ENCODE peak calls at places on chromosomes 3 and 15, in five cellular contexts. K is epithelial cell of proximal tubule, J is GM06990, N is neural progenitor cell, C is cardiac fibroblast. V is an unnamed sample.

GRCh38 chr3:71444028-71444860 is 139.3 kb downstream of the FOXP1 start:
- DNase-seq in J (peak), K (no peak), C (peak), N (no peak), V (peak)

GRCh38 chr15:90860942-90861675 is 7.3 kb upstream of the FURIN start:
- DNase-seq in C (no peak), K (no peak), J (no peak), N (no peak), V (no peak)

GRCh38 chr3:4948395-4948794 is 30.8 kb upstream of the BHLHE40 start:
- DNase-seq in J (no peak), C (peak), K (no peak), N (no peak), V (no peak)

GRCh38 chr3:105984837-105985236 is 116.0 kb upstream of the CBLB start:
- DNase-seq in J (no peak), K (no peak), C (no peak), N (no peak), V (no peak)

GRCh38 chr3:182148360-182148759 is 436.6 kb downstream of the SOX2 start:
- DNase-seq in J (no peak), N (no peak), C (no peak), K (no peak), V (no peak)

GRCh38 chr15:98866503-98866902 is 141.1 kb downstream of the PGPEP1L start:
- DNase-seq in K (no peak), J (no peak), C (peak), N (no peak), V (no peak)

GRCh38 chr3:113629941-113630340 is 66.5 kb downstream of the USF3 start:
- DNase-seq in K (peak), J (no peak), N (peak), C (no peak), V (no peak)

GRCh38 chr15:36682091-36682490 is 102.7 kb downstream of the CDIN1 start:
- DNase-seq in J (no peak), C (peak), K (no peak), N (no peak), V (no peak)

GRCh38 chr15:36589971-36590370 is 10.5 kb downstream of the CDIN1 start:
- DNase-seq in K (no peak), C (peak), J (no peak), N (no peak), V (no peak)

GRCh38 chr15:63677778-63678177 is 80.6 kb downstream of the FBXL22 start:
- DNase-seq in C (no peak), K (no peak), N (no peak), J (no peak), V (no peak)

GRCh38 chr3:17032407-17033034 is 147.8 kb downstream of the PLCL2 start:
- DNase-seq in C (peak), K (peak), N (peak), J (no peak), V (no peak)

GRCh38 chr15:48392356-48392755 is 61.1 kb downstream of the DUT start:
- DNase-seq in N (no peak), J (no peak), K (no peak), C (no peak), V (no peak)

GRCh38 chr15:90463381-90463780 is 66.3 kb upstream of the CRTC3 start:
- DNase-seq in N (no peak), C (peak), K (peak), J (no peak), V (no peak)

GRCh38 chr15:90294601-90295269 is 29.3 kb downstream of the NGRN start:
- DNase-seq in N (no peak), C (no peak), J (no peak), K (no peak), V (no peak)

GRCh38 chr3:49009391-49009790 is 2.2 kb downstream of the WDR6 start:
- DNase-seq in K (no peak), J (no peak), N (no peak), C (no peak), V (no peak)

GRCh38 chr3:70554170-70554569 is 241.7 kb upstream of the MDFIC2 start:
- DNase-seq in N (no peak), C (peak), K (no peak), J (no peak), V (no peak)

GRCh38 chr3:88005066-88005465 is 53.7 kb downstream of the CGGBP1 start:
- DNase-seq in J (no peak), C (peak), K (no peak), N (peak), V (no peak)

GRCh38 chr3:177338697-177339219 is 141.5 kb upstream of the TBL1XR1 start:
- DNase-seq in K (no peak), J (no peak), C (peak), N (no peak), V (peak)

GRCh38 chr3:61688307-61688695 is 126.9 kb downstream of the PTPRG start:
- DNase-seq in N (peak), J (no peak), C (no peak), K (no peak), V (no peak)

GRCh38 chr3:107676469-107677309 is 153.9 kb downstream of the BBX start:
- DNase-seq in K (no peak), N (peak), C (peak), J (no peak), V (no peak)

GRCh38 chr3:17738219-17738618 is 4.2 kb downstream of the TBC1D5 start:
- DNase-seq in J (no peak), N (no peak), K (no peak), C (no peak), V (no peak)

GRCh38 chr3:31710123-31710841 is 177.6 kb downstream of the STT3B start:
- DNase-seq in K (no peak), C (peak), J (no peak), N (no peak), V (no peak)
- TF ChIP-seq CTCF in K (no peak), C (no peak), J (no peak), N (no peak), V (no peak)

GRCh38 chr15:78102741-78103140 is 10.4 kb downstream of the SH2D7 start:
- DNase-seq in K (no peak), J (no peak), N (no peak), C (no peak), V (no peak)
- TF ChIP-seq CTCF in K (no peak), J (no peak), N (no peak), C (no peak), V (no peak)

GRCh38 chr3:50885491-50885890 is 210.8 kb downstream of the DOCK3 start:
- DNase-seq in J (no peak), N (peak), C (no peak), K (no peak), V (no peak)
- TF ChIP-seq CTCF in J (peak), N (peak), C (no peak), K (peak), V (no peak)

GRCh38 chr15:93570571-93570970 is 481.6 kb upstream of the RGMA start:
- DNase-seq in K (no peak), N (no peak), J (no peak), C (no peak), V (no peak)

GRCh38 chr15:93563218-93563617 is 474.2 kb upstream of the RGMA start:
- DNase-seq in K (peak), J (no peak), N (no peak), C (no peak), V (no peak)

GRCh38 chr15:93562752-93563151 is 473.7 kb upstream of the RGMA start:
- DNase-seq in K (peak), N (no peak), J (no peak), C (no peak), V (no peak)

GRCh38 chr15:93566777-93567176 is 477.8 kb upstream of the RGMA start:
- DNase-seq in J (no peak), C (no peak), K (no peak), N (no peak), V (no peak)
- TF ChIP-seq CTCF in J (no peak), C (no peak), K (peak), N (no peak), V (no peak)

GRCh38 chr3:124923833-124924232 is 10.7 kb downstream of the MUC13 start:
- DNase-seq in C (peak), N (no peak), J (no peak), K (no peak), V (no peak)
- TF ChIP-seq CTCF in C (peak), N (no peak), J (peak), K (peak), V (no peak)

GRCh38 chr3:66572938-66573710 is 72.3 kb upstream of the LRIG1 start:
- DNase-seq in K (no peak), J (no peak), C (peak), N (peak), V (no peak)
- TF ChIP-seq CTCF in K (peak), J (peak), C (peak), N (peak), V (no peak)

DNA sequence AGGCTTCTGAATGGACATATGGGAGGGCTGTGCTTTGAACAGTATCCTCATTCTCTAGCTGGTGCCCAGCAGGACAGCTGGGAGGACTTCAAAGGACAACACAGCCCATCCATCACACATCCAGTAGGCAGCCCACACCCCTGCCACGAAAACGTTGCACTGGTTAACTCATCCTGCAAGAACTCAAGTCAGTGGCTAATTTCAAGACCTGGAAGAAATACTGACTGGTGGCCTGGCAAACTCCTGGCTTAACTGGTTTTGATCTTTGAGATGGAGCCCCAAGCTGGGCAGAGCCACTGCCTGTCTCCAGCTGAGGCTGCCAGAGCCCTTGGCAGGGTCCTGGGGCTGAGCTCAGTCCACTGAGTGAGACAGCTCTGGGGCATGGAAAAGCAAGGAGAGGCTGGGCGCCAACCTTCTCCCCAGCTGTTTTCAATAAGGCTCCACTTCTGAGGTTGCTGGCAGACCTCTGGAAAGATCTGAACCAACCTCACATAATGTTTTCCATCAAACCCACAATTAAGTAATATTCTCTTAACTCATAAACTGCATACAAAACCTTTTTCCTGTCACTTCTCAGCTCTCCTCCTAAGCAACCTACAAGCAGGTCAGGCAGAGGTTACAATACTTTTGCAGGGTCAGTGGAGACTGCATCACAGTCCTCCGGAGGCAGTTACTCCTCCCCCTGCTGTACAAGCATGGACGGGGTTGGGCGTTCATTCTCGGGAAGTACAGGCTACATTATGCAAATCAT is 110.3 kb downstream of the MYLK start:
- DNase-seq in N (no peak), K (no peak), J (no peak), C (no peak), V (no peak)
- TF ChIP-seq CTCF in N (no peak), K (peak), J (no peak), C (no peak), V (no peak)

GRCh38 chr3:102757950-102758349 is 323.1 kb downstream of the ZPLD1 start:
- DNase-seq in C (no peak), K (no peak), N (no peak), J (no peak), V (no peak)
- TF ChIP-seq CTCF in C (no peak), K (no peak), N (no peak), J (no peak), V (no peak)

DNA sequence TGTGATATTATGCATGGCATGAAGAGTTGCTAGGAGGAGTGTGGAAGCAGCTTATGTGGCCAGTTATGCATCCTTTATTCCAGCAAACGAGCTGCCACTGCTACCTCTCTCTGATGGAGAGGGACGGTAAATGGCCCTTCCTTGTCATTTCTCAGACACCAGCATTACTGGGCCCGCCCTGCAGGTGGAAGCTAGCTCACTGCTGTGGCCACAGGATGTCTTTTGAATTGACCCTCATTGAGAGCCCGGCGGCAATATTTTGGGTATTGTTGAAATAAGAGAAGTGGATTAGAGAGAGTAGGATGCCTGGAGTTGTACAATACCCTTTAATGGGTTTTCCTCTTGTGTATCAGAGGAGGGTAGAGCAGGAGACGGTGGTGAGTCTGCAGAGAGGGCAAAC is 1.5 kb downstream of the MINAR1 start:
- DNase-seq in N (peak), J (no peak), K (no peak), C (no peak), V (no peak)
- TF ChIP-seq CTCF in N (peak), J (no peak), K (no peak), C (no peak), V (no peak)

DNA sequence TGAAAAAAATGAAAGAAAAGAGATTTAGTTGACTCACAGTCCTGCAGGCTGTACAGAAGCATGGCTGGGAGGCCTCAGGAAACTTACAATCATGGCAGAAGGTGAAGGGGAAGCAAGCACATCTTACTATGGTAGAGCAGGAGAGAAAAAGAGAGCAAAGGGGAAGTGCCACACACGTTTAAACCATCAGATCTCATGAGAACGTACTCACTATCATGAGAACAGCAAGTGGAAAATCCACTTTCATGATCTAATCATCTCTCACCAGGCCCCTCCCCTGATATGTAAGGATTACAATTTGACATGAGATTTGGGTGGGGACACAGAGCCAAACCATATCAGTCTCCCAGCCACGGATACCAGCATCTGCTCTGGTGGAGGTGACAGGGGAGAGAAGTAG is 50.8 kb upstream of the CPOX start:
- DNase-seq in N (no peak), K (no peak), J (no peak), C (no peak), V (no peak)
- TF ChIP-seq CTCF in N (no peak), K (no peak), J (no peak), C (no peak), V (no peak)

V was measured in CD14-positive monocyte.